ENCODE peak calls at places on chromosomes 13 and 19, in five cellular contexts. X is gastrocnemius medialis; T is CD8-positive, alpha-beta memory T cell; V is AG04450; B is K562. R is an unnamed sample.

GRCh38 chr13:73429691-73430090 is 370.9 kb downstream of the KLF5 start:
- DNase-seq in X (no peak), B (no peak), T (no peak), V (no peak), R (peak)

GRCh38 chr13:36163809-36164308 is 32.7 kb upstream of the DCLK1 start:
- DNase-seq in X (peak), T (no peak), V (peak), B (no peak), R (peak)

GRCh38 chr13:39364797-39365468 is 238.1 kb downstream of the LHFPL6 start:
- DNase-seq in V (no peak), X (no peak), T (no peak), B (no peak), R (peak)

GRCh38 chr19:56270676-56271075 is 1.9 kb upstream of the EDDM13 start:
- DNase-seq in V (no peak), T (no peak), X (no peak), B (no peak), R (no peak)

GRCh38 chr13:99996177-99996705 is 14.7 kb downstream of the ZIC2 start:
- DNase-seq in T (no peak), V (no peak), X (no peak), B (no peak), R (no peak)

GRCh38 chr19:45613926-45614725 is 12.1 kb upstream of the GPR4 start:
- DNase-seq in T (no peak), B (no peak), V (peak), X (no peak), R (peak)

GRCh38 chr19:5262721-5263120 is 77.9 kb downstream of the PTPRS start:
- DNase-seq in X (no peak), V (no peak), B (no peak), T (no peak), R (no peak)

GRCh38 chr19:16094360-16095070 is 17.2 kb upstream of the RAB8A start:
- DNase-seq in B (no peak), V (no peak), T (no peak), X (no peak), R (no peak)

GRCh38 chr13:50116430-50116973 is 101.3 kb downstream of the KCNRG start:
- DNase-seq in T (no peak), B (no peak), X (no peak), V (no peak), R (no peak)

GRCh38 chr13:107138468-107138867 is 570.5 kb upstream of the ARGLU1 start:
- DNase-seq in B (no peak), X (no peak), V (no peak), T (no peak), R (no peak)

GRCh38 chr19:35963514-35963913 is 27.3 kb downstream of the LRFN3 start:
- DNase-seq in T (no peak), B (peak), X (no peak), V (peak), R (peak)

GRCh38 chr19:42277821-42278809 is 9.1 kb downstream of the CIC start:
- DNase-seq in B (no peak), X (no peak), T (no peak), V (no peak), R (no peak)

GRCh38 chr13:107018285-107018684 is 450.3 kb upstream of the ARGLU1 start:
- DNase-seq in T (no peak), V (no peak), X (no peak), B (no peak), R (no peak)

GRCh38 chr19:18793144-18794028 is 2.3 kb upstream of the COMP start:
- DNase-seq in V (no peak), B (no peak), T (no peak), X (no peak), R (no peak)

GRCh38 chr13:67052550-67053237 is 177.4 kb downstream of the PCDH9 start:
- DNase-seq in B (no peak), X (no peak), V (no peak), T (no peak), R (no peak)

GRCh38 chr19:15195987-15196682 is 4.7 kb downstream of the NOTCH3 start:
- DNase-seq in B (peak), V (no peak), X (no peak), T (no peak), R (no peak)

GRCh38 chr19:45716314-45717130 is 14.2 kb downstream of the FBXO46 start:
- DNase-seq in X (peak), T (no peak), V (no peak), B (peak), R (no peak)

GRCh38 chr19:6392219-6393073 is 518 bp downstream of the GTF2F1 start:
- DNase-seq in B (peak), V (no peak), X (no peak), T (no peak), R (no peak)

GRCh38 chr13:52925221-52925620 is 76.8 kb upstream of the PCDH8 start:
- DNase-seq in V (no peak), X (peak), B (no peak), T (no peak), R (no peak)

GRCh38 chr19:4624733-4625362 is 14.5 kb upstream of the TNFAIP8L1 start:
- DNase-seq in V (no peak), T (no peak), B (peak), X (no peak), R (no peak)

GRCh38 chr19:6272913-6273600 is 6.7 kb downstream of the MLLT1 start:
- DNase-seq in B (no peak), V (no peak), T (no peak), X (no peak), R (no peak)

GRCh38 chr13:61880576-61881283 is 465.1 kb upstream of the PCDH20 start:
- DNase-seq in V (no peak), X (no peak), T (no peak), B (peak), R (no peak)

GRCh38 chr19:17406039-17406886 is 833 bp upstream of the BST2 start:
- DNase-seq in T (no peak), B (peak), X (no peak), V (no peak), R (peak)

GRCh38 chr19:11539495-11540365 is 1.1 kb downstream of the CNN1 start:
- DNase-seq in B (peak), X (no peak), T (no peak), V (no peak), R (no peak)

GRCh38 chr13:49776871-49777270 is 15.6 kb downstream of the KPNA3 start:
- DNase-seq in V (no peak), B (no peak), T (no peak), X (no peak), R (peak)

GRCh38 chr13:109708014-109708617 is 78.3 kb downstream of the IRS2 start:
- DNase-seq in X (no peak), T (no peak), V (no peak), B (no peak), R (no peak)

GRCh38 chr19:16066611-16067104 is 9.6 kb upstream of the TPM4 start:
- DNase-seq in V (no peak), T (peak), B (peak), X (no peak), R (peak)

GRCh38 chr19:58154287-58154678 is 3.7 kb upstream of the ZNF329 start:
- DNase-seq in V (no peak), T (no peak), B (no peak), X (no peak), R (peak)

GRCh38 chr19:35973487-35973886 is 21.5 kb upstream of the SDHAF1 start:
- DNase-seq in B (no peak), X (no peak), V (no peak), T (no peak), R (no peak)

GRCh38 chr13:95540848-95541247 is 11.7 kb upstream of the CLDN10 start:
- DNase-seq in V (no peak), B (no peak), X (peak), T (no peak), R (no peak)

GRCh38 chr19:34431681-34432402 is 3.7 kb downstream of the UBA2 start:
- DNase-seq in B (no peak), V (peak), T (no peak), X (no peak), R (no peak)

GRCh38 chr13:26482451-26483197 is 74.9 kb upstream of the WASF3 start:
- DNase-seq in T (peak), V (no peak), X (peak), B (peak), R (peak)

GRCh38 chr13:50905256-50905655 is 4.3 kb upstream of the RNASEH2B start:
- DNase-seq in T (no peak), V (no peak), X (no peak), B (no peak), R (no peak)

DNA sequence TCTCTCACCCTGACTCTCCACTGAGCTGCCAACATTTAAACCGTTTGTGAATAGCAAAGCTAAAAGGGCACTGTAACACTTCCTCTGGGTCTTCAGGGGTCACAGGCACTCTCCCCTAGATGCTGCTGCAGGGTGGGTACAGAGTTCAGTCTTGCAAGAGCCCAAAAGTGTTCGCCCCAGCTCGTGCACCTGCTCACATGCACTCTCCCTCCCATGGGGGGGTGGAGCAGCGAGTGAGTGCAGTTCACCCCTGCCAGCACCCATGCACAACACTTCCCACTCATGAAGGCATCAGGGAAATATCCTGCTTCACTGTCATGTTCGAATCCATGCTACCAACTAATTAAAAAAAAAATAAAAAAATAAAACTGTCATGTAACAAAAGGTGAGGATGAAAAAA is 950.7 kb upstream of the PRR20A start:
- DNase-seq in B (no peak), V (no peak), T (no peak), X (no peak), R (no peak)
- H3K27ac ChIP-seq in B (no peak), V (no peak), T (no peak), X (no peak), R (no peak)

GRCh38 chr13:48112896-48113525 is 18.1 kb upstream of the MED4 start:
- DNase-seq in B (no peak), T (no peak), X (no peak), V (no peak), R (no peak)

GRCh38 chr13:48110930-48111721 is 16.2 kb upstream of the MED4 start:
- DNase-seq in B (no peak), V (no peak), T (no peak), X (no peak), R (peak)

GRCh38 chr13:48108106-48108505 is 13.2 kb upstream of the MED4 start:
- DNase-seq in V (no peak), X (no peak), B (no peak), T (no peak), R (no peak)

DNA sequence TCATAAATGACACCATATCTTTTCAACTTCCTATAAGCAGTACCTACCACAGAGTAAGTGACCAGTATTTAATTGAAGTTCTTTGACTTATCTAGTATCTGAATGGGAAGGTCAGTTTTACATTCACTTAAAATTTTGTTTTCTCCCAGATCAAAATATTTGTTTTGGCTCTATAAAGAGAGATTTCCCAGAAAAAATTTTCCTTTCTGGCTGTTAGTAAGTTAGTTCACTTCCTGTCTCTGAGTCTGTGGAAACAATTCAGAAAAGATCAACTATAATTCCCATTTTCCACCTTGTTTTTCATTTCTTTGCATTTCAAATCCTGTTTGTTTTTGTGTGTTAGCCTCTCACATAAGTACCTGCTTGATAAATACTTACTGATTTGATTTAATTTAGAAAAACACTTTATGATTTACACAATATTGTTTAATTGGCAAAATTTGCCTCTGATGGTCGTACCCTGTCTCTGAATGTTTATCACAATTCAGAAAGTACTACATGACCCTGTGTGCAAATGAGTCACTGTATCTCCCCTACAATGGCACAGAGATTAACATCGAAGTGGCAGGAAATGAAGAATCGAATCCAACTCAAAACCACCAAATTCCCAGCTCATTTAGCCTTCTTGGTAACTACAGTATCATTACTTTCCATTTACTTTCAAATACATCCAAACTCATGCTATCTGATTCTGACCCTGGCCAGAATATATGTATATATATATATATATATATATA is 15.4 kb upstream of the MED4 start:
- DNase-seq in V (no peak), B (no peak), X (no peak), T (no peak), R (peak)
- H3K27ac ChIP-seq in V (no peak), B (no peak), X (peak), T (no peak), R (no peak)

GRCh38 chr19:1259206-1259872 is 9.8 kb upstream of the CIRBP start:
- DNase-seq in T (peak), X (no peak), V (no peak), B (no peak), R (no peak)

GRCh38 chr19:1256646-1257474 is 8.5 kb downstream of the MIDN start:
- DNase-seq in T (no peak), X (no peak), V (no peak), B (no peak), R (no peak)

GRCh38 chr19:1258707-1259205 is 10.4 kb downstream of the MIDN start:
- DNase-seq in X (no peak), T (no peak), V (no peak), B (no peak), R (no peak)

GRCh38 chr19:1257475-1258160 is 9.2 kb downstream of the MIDN start:
- DNase-seq in B (no peak), T (no peak), V (no peak), X (no peak), R (no peak)

GRCh38 chr19:1258161-1258492 is 9.7 kb downstream of the MIDN start:
- DNase-seq in X (no peak), B (no peak), T (no peak), V (no peak), R (no peak)
- H3K27ac ChIP-seq in X (peak), B (peak), T (no peak), V (peak), R (peak)

DNA sequence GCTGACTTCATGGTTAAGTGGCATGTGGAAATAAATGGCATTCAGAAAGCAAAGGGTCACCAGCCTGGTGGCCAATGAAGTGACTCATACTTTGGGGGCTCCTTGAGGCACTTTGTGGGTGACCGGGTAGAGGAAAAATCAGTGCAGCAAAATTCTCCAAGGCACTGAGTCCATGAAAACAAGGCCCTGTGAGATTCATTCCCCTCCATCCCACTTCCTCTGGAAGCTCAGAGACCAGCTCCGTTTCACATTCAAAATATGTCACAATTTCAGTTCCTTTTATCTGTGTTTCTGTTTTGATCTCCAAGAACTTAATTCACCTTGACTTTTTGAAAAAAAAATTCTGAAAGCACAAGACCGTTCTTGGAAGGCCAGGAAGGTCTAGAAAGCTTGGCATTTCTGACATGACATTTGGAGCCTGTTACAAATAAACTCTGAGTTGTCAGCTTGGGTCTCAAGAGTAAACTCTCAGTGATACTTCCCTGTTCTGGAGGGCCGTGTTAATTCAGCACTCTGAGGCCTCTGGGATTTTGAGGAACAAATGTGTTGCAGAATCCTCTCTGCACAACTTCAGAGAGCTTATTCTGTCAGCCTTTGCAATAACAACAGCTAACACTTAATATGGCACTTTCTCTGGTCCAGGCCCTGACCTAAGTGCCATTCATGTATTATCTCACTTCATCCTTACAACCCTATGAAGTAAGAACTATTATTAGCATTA is 6.8 kb downstream of the CYSLTR2 start:
- DNase-seq in V (no peak), B (no peak), T (no peak), X (no peak), R (no peak)
- H3K27ac ChIP-seq in V (peak), B (no peak), T (no peak), X (no peak), R (no peak)

DNA sequence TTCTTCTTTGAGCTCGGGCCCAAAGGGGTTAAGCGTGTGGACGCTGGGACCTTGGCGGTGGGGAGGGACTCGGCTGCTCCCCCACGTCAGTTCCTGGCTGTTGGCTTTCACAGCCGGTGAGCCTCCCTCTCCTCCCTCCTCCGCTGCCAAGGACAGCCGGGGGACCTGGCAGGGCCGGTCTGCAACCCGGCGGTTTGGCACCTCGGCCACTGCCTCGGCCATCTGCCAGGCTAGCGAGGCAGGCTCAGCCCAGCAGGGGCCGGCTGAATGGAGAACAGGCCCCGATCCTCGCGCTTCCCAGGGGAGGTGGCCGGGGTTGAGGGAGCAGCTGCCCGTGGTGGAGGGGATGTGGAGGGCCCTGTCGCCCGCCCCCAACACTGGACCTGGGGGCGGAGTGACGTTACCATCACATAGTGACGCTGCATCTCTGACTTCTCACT is 5.0 kb downstream of the TLE5 start:
- DNase-seq in X (peak), V (no peak), B (peak), T (no peak), R (peak)
- H3K27ac ChIP-seq in X (peak), V (no peak), B (no peak), T (no peak), R (peak)